ENCODE peak calls at places on chromosomes 2 and 18, in nine cellular contexts. I is spleen, H is body of pancreas, O is ovary, D is adrenal gland, M is heart left ventricle, C is tibial nerve, G is A549, V is prostate gland. Z is an unnamed sample.

GRCh38 chr18:11976882-11977281 is 4.4 kb upstream of the IMPA2 start:
- DNase-seq in I (no peak), M (no peak), G (no peak), O (no peak), C (no peak), V (no peak), D (no peak), H (no peak), Z (no peak)

GRCh38 chr18:28183418-28184078 is 6.6 kb upstream of the CDH2 start:
- DNase-seq in M (no peak), D (peak; percentile 27), V (no peak), O (no peak), C (no peak), G (no peak), H (no peak), I (no peak), Z (no peak)

GRCh38 chr2:164992818-164993217 is 37.5 kb upstream of the SLC38A11 start:
- DNase-seq in H (peak; percentile 80), G (no peak), V (peak; percentile 78), C (no peak), D (peak; percentile 50), O (no peak), I (no peak), M (peak; percentile 60), Z (no peak)

GRCh38 chr2:170530284-170530745 is 184.8 kb upstream of the SP5 start:
- DNase-seq in D (peak; percentile 21), M (peak; percentile 57), O (peak; percentile 94), V (peak; percentile 90), G (peak; percentile 8), I (no peak), H (peak; percentile 81), C (peak; percentile 81), Z (peak; percentile 83)

GRCh38 chr2:86140969-86141392 is 34.9 kb downstream of the PTCD3 start:
- DNase-seq in V (no peak), I (no peak), D (no peak), O (no peak), C (no peak), H (no peak), M (no peak), G (no peak), Z (peak; percentile 85)

GRCh38 chr2:71380665-71381064 is 49.1 kb downstream of the ZNF638 start:
- DNase-seq in O (no peak), V (no peak), I (no peak), G (no peak), M (no peak), D (no peak), C (no peak), H (no peak), Z (no peak)

GRCh38 chr2:3307901-3308300 is 69.7 kb downstream of the EIPR1 start:
- DNase-seq in C (no peak), G (no peak), V (no peak), M (no peak), H (no peak), O (no peak), I (peak; percentile 23), D (no peak), Z (no peak)

GRCh38 chr2:56464613-56465012 is 280.8 kb downstream of the CCDC85A start:
- DNase-seq in V (no peak), M (no peak), O (no peak), D (no peak), C (no peak), I (no peak), H (no peak), G (no peak), Z (no peak)

GRCh38 chr2:240258685-240259084 is 118.2 kb upstream of the OTOS start:
- DNase-seq in H (no peak), I (peak; percentile 58), M (no peak), V (no peak), O (no peak), C (no peak), G (no peak), D (no peak), Z (no peak)

GRCh38 chr18:48827321-48828200 is 123.2 kb downstream of the SMAD7 start:
- DNase-seq in G (no peak), I (peak; percentile 55), D (peak; percentile 11), M (peak; percentile 18), V (no peak), H (no peak), O (peak; percentile 46), C (no peak), Z (peak; percentile 1)

GRCh38 chr2:151280276-151280675 is 9.2 kb downstream of the NMI start:
- DNase-seq in I (no peak), V (no peak), C (no peak), H (no peak), M (no peak), O (no peak), D (no peak), G (no peak), Z (no peak)

GRCh38 chr2:58710795-58711279 is 469.7 kb upstream of the FANCL start:
- DNase-seq in D (no peak), H (no peak), M (no peak), G (no peak), V (no peak), C (no peak), O (no peak), I (no peak), Z (no peak)

GRCh38 chr2:201779996-201780673 is 598 bp downstream of the ALS2 start:
- DNase-seq in H (no peak), M (no peak), C (no peak), I (no peak), D (peak; percentile 35), V (peak; percentile 8), O (no peak), G (no peak), Z (no peak)

GRCh38 chr2:195818521-195818920 is 161.5 kb downstream of the SLC39A10 start:
- DNase-seq in O (no peak), I (no peak), G (no peak), H (no peak), M (no peak), D (no peak), V (no peak), C (no peak), Z (no peak)

GRCh38 chr2:81747481-81748070 is 1443.0 kb upstream of the LRRTM1 start:
- DNase-seq in V (no peak), D (no peak), H (no peak), C (no peak), O (no peak), G (no peak), M (no peak), I (no peak), Z (no peak)

GRCh38 chr2:164621761-164622105 is 451 bp upstream of the GRB14 start:
- DNase-seq in M (no peak), D (no peak), V (no peak), G (peak; percentile 65), C (no peak), O (no peak), I (no peak), H (peak; percentile 15), Z (no peak)

GRCh38 chr2:21930224-21930623 is 806.5 kb downstream of the TDRD15 start:
- DNase-seq in C (no peak), O (no peak), V (no peak), D (no peak), I (no peak), G (no peak), H (no peak), M (peak; percentile 22), Z (no peak)

DNA sequence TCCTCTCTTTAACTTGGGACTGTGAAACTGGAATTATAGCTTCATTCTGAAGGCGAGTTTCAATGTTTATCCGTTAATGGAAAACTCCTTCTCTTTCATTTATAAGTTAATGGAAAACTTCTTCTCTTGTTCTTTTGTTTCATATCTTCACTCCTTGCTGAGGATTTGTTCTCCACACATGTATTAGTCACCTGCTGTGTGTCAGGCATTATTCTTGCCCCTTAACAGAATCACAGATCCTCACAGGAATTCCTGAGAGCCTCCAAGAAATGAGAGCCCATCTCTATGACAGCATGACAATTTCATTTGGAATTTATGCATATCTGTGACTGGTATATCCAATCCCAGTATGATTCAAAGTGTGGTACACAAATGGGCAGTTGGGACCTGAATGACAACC is 545.8 kb downstream of the BCL11A start:
- DNase-seq in V (no peak), M (no peak), G (no peak), H (no peak), O (no peak), I (no peak), D (no peak), C (no peak), Z (no peak)
- H3K4me1 ChIP-seq in V (no peaks in the 10 kb centered on the region), M (no peaks in the 10 kb centered on the region), G (no peaks in the 10 kb centered on the region), H (no peaks in the 10 kb centered on the region), O (no peaks in the 10 kb centered on the region), I (no peaks in the 10 kb centered on the region), D (no peaks in the 10 kb centered on the region), C (no peaks in the 10 kb centered on the region), Z (no peaks in the 10 kb centered on the region)

GRCh38 chr2:10300997-10301945 is 1.4 kb upstream of the HPCAL1 start:
- DNase-seq in M (no peak), I (peak; percentile 82), G (no peak), O (no peak), V (no peak), H (no peak), C (no peak), D (no peak), Z (no peak)
- TF ChIP-seq POLR2A in M (no peak), I (no peak), G (no peak), O (no peak), V (no peak), H (no peak), C (no peak), D (no peak), Z (no peak)

GRCh38 chr2:154437104-154437503 is 261.4 kb upstream of the KCNJ3 start:
- DNase-seq in V (no peak), O (no peak), C (no peak), M (no peak), G (no peak), D (no peak), I (no peak), H (no peak), Z (no peak)

GRCh38 chr2:154443919-154444318 is 254.6 kb upstream of the KCNJ3 start:
- DNase-seq in V (no peak), C (no peak), M (no peak), I (no peak), G (no peak), O (no peak), D (no peak), H (no peak), Z (no peak)

GRCh38 chr2:154439156-154439555 is 259.3 kb upstream of the KCNJ3 start:
- DNase-seq in C (no peak), I (no peak), H (no peak), M (no peak), V (no peak), D (no peak), O (no peak), G (no peak), Z (no peak)
- TF ChIP-seq CTCF in C (no peak), I (no peak), H (no peak), M (no peak), V (no peak), D (no peak), O (no peak), G (peak; percentile 44), Z (no peak)

DNA sequence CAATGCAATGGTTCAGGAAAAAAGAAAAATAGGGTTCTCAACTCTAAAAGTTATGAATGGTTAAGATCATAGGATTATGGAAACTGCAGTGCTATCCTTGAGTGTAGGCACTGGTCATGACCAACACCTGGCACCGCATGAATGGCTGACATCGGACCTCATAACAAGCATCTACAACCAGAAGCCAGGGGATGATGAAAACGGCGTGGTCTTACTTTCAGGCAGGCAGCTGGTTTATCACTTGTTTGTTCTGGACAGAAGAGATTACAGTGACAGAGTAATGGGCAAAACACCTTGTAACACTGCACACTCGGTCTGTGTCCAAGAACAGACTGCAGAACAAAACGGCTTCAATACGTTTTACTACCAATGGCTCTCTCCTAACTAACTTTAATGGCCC is 132.8 kb downstream of the STK39 start:
- DNase-seq in D (no peak), V (peak; percentile 17), C (no peak), I (no peak), H (no peak), O (no peak), G (no peak), M (peak; percentile 28), Z (peak; percentile 29)
- H3K4me1 ChIP-seq in D (no peaks in the 10 kb centered on the region), V (no peaks in the 10 kb centered on the region), C (no peaks in the 10 kb centered on the region), I (peaks cover 12% of the 10 kb centered on the region), H (peaks cover 8% of the 10 kb centered on the region), O (peaks cover 4% of the 10 kb centered on the region), G (no peaks in the 10 kb centered on the region), M (no peaks in the 10 kb centered on the region), Z (peaks cover 12% of the 10 kb centered on the region)

Z was measured in gastrocnemius medialis.